ENCODE peak calls at places on chromosomes 6 and 20, in ten cellular contexts. B, N, C, D, A, O, F, Z, G and R are unnamed samples.

GRCh38 chr6:49979584-49979983 is 10.2 kb upstream of the DEFB113 start:
- DNase-seq in B (peak), N (no peak), C (no peak), D (no peak), A (no peak), O (no peak), F (no peak), Z (no peak), G (no peak), R (no peak)

GRCh38 chr6:131765081-131765852 is 42.6 kb upstream of the ENPP1 start:
- DNase-seq in B (peak), N (no peak), C (no peak), D (peak), A (no peak), O (no peak), F (no peak), Z (no peak), G (no peak), R (no peak)

GRCh38 chr20:36885355-36885754 is 9.4 kb downstream of the TLDC2 start:
- DNase-seq in B (no peak), N (no peak), C (no peak), D (no peak), A (peak), O (no peak), F (no peak), Z (no peak), G (no peak), R (no peak)

GRCh38 chr20:40938020-40938419 is 90.6 kb upstream of the TOP1 start:
- DNase-seq in B (no peak), N (no peak), C (no peak), D (no peak), A (peak), O (no peak), F (no peak), Z (no peak), G (no peak), R (no peak)

GRCh38 chr6:130913119-130913518 is 85.9 kb downstream of the SMLR1 start:
- DNase-seq in B (no peak), N (no peak), C (no peak), D (no peak), A (peak), O (no peak), F (no peak), Z (no peak), G (no peak), R (no peak)

GRCh38 chr6:136550330-136551071 is at the start of gene MAP7:
- DNase-seq in B (peak), N (peak), C (peak), D (peak), A (peak), O (peak), F (no peak), Z (peak), G (no peak), R (no peak)

GRCh38 chr20:39190666-39191570 is 228.8 kb downstream of the DHX35 start:
- DNase-seq in B (peak), N (no peak), C (no peak), D (no peak), A (no peak), O (peak), F (no peak), Z (peak), G (no peak), R (no peak)

GRCh38 chr6:90347411-90347841 is 50.8 kb upstream of the BACH2 start:
- DNase-seq in B (no peak), N (no peak), C (no peak), D (no peak), A (no peak), O (peak), F (no peak), Z (no peak), G (no peak), R (no peak)

GRCh38 chr6:77492529-77492928 is 29.2 kb upstream of the HTR1B start:
- DNase-seq in B (no peak), N (no peak), C (no peak), D (no peak), A (no peak), O (peak), F (no peak), Z (peak), G (no peak), R (no peak)

GRCh38 chr20:58753929-58754551 is 61.4 kb downstream of the NPEPL1 start:
- DNase-seq in B (no peak), N (no peak), C (no peak), D (no peak), A (no peak), O (no peak), F (no peak), Z (no peak), G (no peak), R (no peak)

GRCh38 chr20:39072653-39073052 is 110.5 kb downstream of the DHX35 start:
- DNase-seq in B (no peak), N (no peak), C (no peak), D (no peak), A (no peak), O (no peak), F (no peak), Z (no peak), G (no peak), R (no peak)

GRCh38 chr20:7770578-7770977 is 169.7 kb downstream of the HAO1 start:
- DNase-seq in B (no peak), N (peak), C (no peak), D (no peak), A (no peak), O (peak), F (no peak), Z (no peak), G (peak), R (no peak)

GRCh38 chr6:93644611-93645010 is 225.3 kb upstream of the EPHA7 start:
- DNase-seq in B (peak), N (no peak), C (no peak), D (no peak), A (no peak), O (peak), F (no peak), Z (peak), G (peak), R (no peak)

GRCh38 chr6:13794184-13794583 is 20.2 kb downstream of the MCUR1 start:
- DNase-seq in B (peak), N (no peak), C (no peak), D (no peak), A (no peak), O (peak), F (no peak), Z (no peak), G (peak), R (no peak)

GRCh38 chr6:65155083-65155482 is 551.9 kb downstream of the EYS start:
- DNase-seq in B (no peak), N (no peak), C (no peak), D (no peak), A (no peak), O (no peak), F (no peak), Z (no peak), G (no peak), R (no peak)

GRCh38 chr6:106688177-106688951 is 59.0 kb downstream of the QRSL1 start:
- DNase-seq in B (no peak), N (no peak), C (no peak), D (no peak), A (no peak), O (no peak), F (no peak), Z (no peak), G (no peak), R (no peak)

GRCh38 chr20:1860446-1860845 is 34.8 kb upstream of the SIRPA start:
- DNase-seq in B (peak), N (no peak), C (no peak), D (no peak), A (no peak), O (peak), F (no peak), Z (no peak), G (no peak), R (no peak)

GRCh38 chr6:113433506-113433991 is 423.6 kb upstream of the MARCKS start:
- DNase-seq in B (no peak), N (no peak), C (peak), D (peak), A (no peak), O (peak), F (no peak), Z (peak), G (no peak), R (peak)

GRCh38 chr20:44271915-44272663 is 25.0 kb downstream of the GDAP1L1 start:
- DNase-seq in B (no peak), N (no peak), C (no peak), D (no peak), A (peak), O (no peak), F (no peak), Z (no peak), G (no peak), R (no peak)